ENCODE peak calls at places on chromosomes 2 and 18, in seven cellular contexts. L is stimulated activated CD4-positive, alpha-beta T cell treated with anti-CD3 and anti-CD28 coated beads, Interleukin-15, amount 100 ng/mL, for 1 hour; U is neural progenitor cell; Z is stimulated activated CD8-positive, alpha-beta memory T cell treated with anti-CD3 and anti-CD28 coated beads, Interleukin-15, amount 100 ng/mL, for 24 hours; I is activated T-cell treated with anti-CD3 and anti-CD28 coated beads for 1 hour; S is anterior cingulate cortex; H is GM12878. E is an unnamed sample.

GRCh38 chr2:215870088-215870490 is 143.3 kb downstream of the MREG start:
- DNase-seq in I (no peak), S (no peak), U (no peak), L (no peak), Z (no peak), H (no peak), E (no peak)

GRCh38 chr2:226524381-226524843 is 275.2 kb downstream of the IRS1 start:
- DNase-seq in Z (no peak), S (no peak), H (no peak), U (no peak), I (no peak), L (no peak), E (no peak)

GRCh38 chr2:161136696-161137324 is 23.4 kb upstream of the TANK start:
- DNase-seq in H (peak), U (no peak), L (no peak), I (no peak), S (no peak), Z (no peak), E (peak)

GRCh38 chr2:235709124-235709813 is 215.4 kb downstream of the AGAP1 start:
- DNase-seq in I (no peak), S (no peak), L (no peak), H (no peak), Z (no peak), U (no peak), E (peak)

GRCh38 chr2:232331071-232331470 is 47.5 kb upstream of the ALPP start:
- DNase-seq in H (no peak), S (no peak), U (no peak), I (no peak), L (no peak), Z (no peak), E (no peak)

GRCh38 chr2:68274022-68274421 is 21.7 kb upstream of the PPP3R1 start:
- DNase-seq in U (peak), I (no peak), L (no peak), Z (no peak), H (no peak), S (no peak), E (no peak)

GRCh38 chr2:106284255-106284654 is 90.2 kb upstream of the UXS1 start:
- DNase-seq in Z (no peak), U (no peak), S (peak), L (no peak), I (no peak), H (no peak), E (no peak)

GRCh38 chr18:47413327-47413726 is 161.9 kb upstream of the SKOR2 start:
- DNase-seq in L (no peak), I (no peak), S (no peak), H (no peak), Z (no peak), U (no peak), E (no peak)

GRCh38 chr2:54924121-54924520 is 126.1 kb downstream of the RTN4 start:
- DNase-seq in I (no peak), L (no peak), Z (no peak), U (no peak), S (no peak), H (no peak), E (no peak)

GRCh38 chr2:126761981-126762878 is 106.3 kb downstream of the GYPC start:
- DNase-seq in H (no peak), S (no peak), L (no peak), I (no peak), Z (no peak), U (no peak), E (no peak)

E was measured in lung microvascular endothelial cell.